ENCODE peak calls at places on chromosomes 2 and 18, in nine cellular contexts. One of them, this sample, is unnamed.

GRCh38 chr2:230498506-230499107 is 82.6 kb downstream of the SP100 start:
- DNase-seq in left lung: no peak
- DNase-seq in neural crest cell: no peak
- DNase-seq in A549: no peak
- DNase-seq in colonic mucosa: no peak
- DNase-seq in MM.1S: no peak
- DNase-seq in endodermal cell: no peak
- DNase-seq in ovary: no peak
- DNase-seq in astrocyte of the cerebellum: no peak
- DNase-seq in this sample: no peak

GRCh38 chr18:7575465-7576026 is 8.4 kb downstream of the PTPRM start:
- DNase-seq in astrocyte of the cerebellum: no peak
- DNase-seq in A549: no peak
- DNase-seq in ovary: no peak
- DNase-seq in neural crest cell: no peak
- DNase-seq in endodermal cell: no peak
- DNase-seq in MM.1S: peak
- DNase-seq in colonic mucosa: no peak
- DNase-seq in left lung: no peak
- DNase-seq in this sample: no peak

GRCh38 chr2:152730591-152731333 is 12.3 kb downstream of the ARL6IP6 start:
- DNase-seq in A549: no peak
- DNase-seq in MM.1S: peak
- DNase-seq in astrocyte of the cerebellum: no peak
- DNase-seq in left lung: no peak
- DNase-seq in neural crest cell: no peak
- DNase-seq in colonic mucosa: no peak
- DNase-seq in ovary: no peak
- DNase-seq in endodermal cell: no peak
- DNase-seq in this sample: no peak

GRCh38 chr2:104938226-104938941 is 84.5 kb downstream of the POU3F3 start:
- DNase-seq in endodermal cell: no peak
- DNase-seq in astrocyte of the cerebellum: no peak
- DNase-seq in neural crest cell: no peak
- DNase-seq in MM.1S: no peak
- DNase-seq in colonic mucosa: no peak
- DNase-seq in A549: no peak
- DNase-seq in ovary: no peak
- DNase-seq in left lung: no peak
- DNase-seq in this sample: no peak

GRCh38 chr18:29840101-29840500 is 1202.4 kb downstream of the DSC3 start:
- DNase-seq in astrocyte of the cerebellum: peak
- DNase-seq in colonic mucosa: no peak
- DNase-seq in MM.1S: no peak
- DNase-seq in A549: no peak
- DNase-seq in neural crest cell: no peak
- DNase-seq in endodermal cell: no peak
- DNase-seq in ovary: no peak
- DNase-seq in left lung: no peak
- DNase-seq in this sample: no peak

GRCh38 chr2:64862001-64862397 is 127.2 kb upstream of the SLC1A4 start:
- DNase-seq in A549: no peak
- DNase-seq in astrocyte of the cerebellum: no peak
- DNase-seq in ovary: no peak
- DNase-seq in colonic mucosa: no peak
- DNase-seq in endodermal cell: no peak
- DNase-seq in left lung: no peak
- DNase-seq in MM.1S: no peak
- DNase-seq in neural crest cell: no peak
- DNase-seq in this sample: no peak

GRCh38 chr18:3498705-3499451 is 48.9 kb downstream of the TGIF1 start:
- DNase-seq in astrocyte of the cerebellum: no peak
- DNase-seq in ovary: peak
- DNase-seq in MM.1S: no peak
- DNase-seq in neural crest cell: peak
- DNase-seq in A549: peak
- DNase-seq in left lung: no peak
- DNase-seq in colonic mucosa: peak
- DNase-seq in endodermal cell: peak
- DNase-seq in this sample: no peak

GRCh38 chr2:222572264-222572721 is 83.6 kb downstream of the FARSB start:
- DNase-seq in A549: no peak
- DNase-seq in colonic mucosa: no peak
- DNase-seq in left lung: no peak
- DNase-seq in endodermal cell: no peak
- DNase-seq in astrocyte of the cerebellum: no peak
- DNase-seq in neural crest cell: no peak
- DNase-seq in MM.1S: peak
- DNase-seq in ovary: no peak
- DNase-seq in this sample: no peak

GRCh38 chr2:241351640-241352031 is 4.4 kb upstream of the FARP2 start:
- DNase-seq in endodermal cell: no peak
- DNase-seq in ovary: no peak
- DNase-seq in MM.1S: no peak
- DNase-seq in neural crest cell: no peak
- DNase-seq in A549: no peak
- DNase-seq in left lung: no peak
- DNase-seq in colonic mucosa: no peak
- DNase-seq in astrocyte of the cerebellum: no peak
- DNase-seq in this sample: no peak

GRCh38 chr2:178047391-178047790 is 25.2 kb downstream of the PDE11A start:
- DNase-seq in neural crest cell: no peak
- DNase-seq in MM.1S: no peak
- DNase-seq in left lung: no peak
- DNase-seq in A549: no peak
- DNase-seq in endodermal cell: no peak
- DNase-seq in ovary: no peak
- DNase-seq in colonic mucosa: no peak
- DNase-seq in astrocyte of the cerebellum: no peak
- DNase-seq in this sample: no peak

GRCh38 chr2:17262854-17263253 is 255.4 kb downstream of the RAD51AP2 start:
- DNase-seq in neural crest cell: no peak
- DNase-seq in ovary: no peak
- DNase-seq in endodermal cell: no peak
- DNase-seq in A549: no peak
- DNase-seq in MM.1S: no peak
- DNase-seq in colonic mucosa: no peak
- DNase-seq in left lung: no peak
- DNase-seq in astrocyte of the cerebellum: no peak
- DNase-seq in this sample: no peak

DNA sequence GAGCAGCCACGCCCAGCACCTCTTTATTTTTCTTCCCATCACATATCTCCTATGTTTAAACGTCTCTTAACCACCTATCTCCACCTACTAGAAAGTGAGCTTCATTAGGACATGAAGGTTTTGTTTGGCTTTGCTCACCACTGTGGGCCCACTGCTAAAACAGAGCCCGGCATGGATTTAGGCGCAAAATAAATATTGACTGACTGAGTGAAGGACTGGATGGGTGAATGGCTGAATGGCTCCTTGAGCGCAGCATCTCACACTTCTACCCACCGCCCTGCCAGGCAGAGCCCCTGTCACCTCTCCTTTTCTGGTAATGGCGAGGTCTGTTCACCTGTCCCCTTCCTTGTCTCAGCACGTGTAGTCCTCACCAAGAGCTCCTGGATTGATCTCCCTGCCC is 10.1 kb downstream of the CAPG start:
- DNase-seq in MM.1S: no peak
- DNase-seq in endodermal cell: no peak
- DNase-seq in ovary: no peak
- DNase-seq in left lung: peak
- DNase-seq in neural crest cell: no peak
- DNase-seq in astrocyte of the cerebellum: no peak
- DNase-seq in A549: no peak
- DNase-seq in colonic mucosa: no peak
- DNase-seq in this sample: no peak
- TF ChIP-seq CTCF in MM.1S: no peak
- TF ChIP-seq CTCF in endodermal cell: no peak
- TF ChIP-seq CTCF in ovary: no peak
- TF ChIP-seq CTCF in left lung: no peak
- TF ChIP-seq CTCF in neural crest cell: no peak
- TF ChIP-seq CTCF in astrocyte of the cerebellum: no peak
- TF ChIP-seq CTCF in A549: no peak
- TF ChIP-seq CTCF in colonic mucosa: no peak
- TF ChIP-seq CTCF in this sample: no peak

GRCh38 chr2:44880125-44880483 is 61.4 kb upstream of the SIX3 start:
- DNase-seq in A549: no peak
- DNase-seq in endodermal cell: no peak
- DNase-seq in astrocyte of the cerebellum: no peak
- DNase-seq in left lung: no peak
- DNase-seq in neural crest cell: no peak
- DNase-seq in MM.1S: no peak
- DNase-seq in ovary: no peak
- DNase-seq in colonic mucosa: no peak
- DNase-seq in this sample: no peak

GRCh38 chr2:44877417-44877816 is 64.1 kb upstream of the SIX3 start:
- DNase-seq in astrocyte of the cerebellum: no peak
- DNase-seq in A549: no peak
- DNase-seq in left lung: no peak
- DNase-seq in neural crest cell: no peak
- DNase-seq in ovary: no peak
- DNase-seq in endodermal cell: no peak
- DNase-seq in colonic mucosa: no peak
- DNase-seq in MM.1S: no peak
- DNase-seq in this sample: no peak

GRCh38 chr2:44883356-44883755 is 58.1 kb upstream of the SIX3 start:
- DNase-seq in A549: no peak
- DNase-seq in endodermal cell: no peak
- DNase-seq in left lung: no peak
- DNase-seq in neural crest cell: no peak
- DNase-seq in astrocyte of the cerebellum: no peak
- DNase-seq in colonic mucosa: no peak
- DNase-seq in MM.1S: no peak
- DNase-seq in ovary: no peak
- DNase-seq in this sample: no peak

GRCh38 chr2:44881856-44882255 is 59.6 kb upstream of the SIX3 start:
- DNase-seq in colonic mucosa: no peak
- DNase-seq in ovary: no peak
- DNase-seq in left lung: no peak
- DNase-seq in endodermal cell: no peak
- DNase-seq in MM.1S: no peak
- DNase-seq in A549: no peak
- DNase-seq in astrocyte of the cerebellum: no peak
- DNase-seq in neural crest cell: no peak
- DNase-seq in this sample: no peak

GRCh38 chr2:44879269-44880124 is 62.0 kb upstream of the SIX3 start:
- DNase-seq in endodermal cell: no peak
- DNase-seq in A549: no peak
- DNase-seq in astrocyte of the cerebellum: no peak
- DNase-seq in ovary: no peak
- DNase-seq in left lung: no peak
- DNase-seq in neural crest cell: no peak
- DNase-seq in colonic mucosa: no peak
- DNase-seq in MM.1S: no peak
- DNase-seq in this sample: no peak
- TF ChIP-seq CTCF in endodermal cell: no peak
- TF ChIP-seq CTCF in A549: no peak
- TF ChIP-seq CTCF in astrocyte of the cerebellum: no peak
- TF ChIP-seq CTCF in ovary: no peak
- TF ChIP-seq CTCF in left lung: no peak
- TF ChIP-seq CTCF in neural crest cell: no peak
- TF ChIP-seq CTCF in colonic mucosa: no peak
- TF ChIP-seq CTCF in MM.1S: no peak
- TF ChIP-seq CTCF in this sample: no peak

DNA sequence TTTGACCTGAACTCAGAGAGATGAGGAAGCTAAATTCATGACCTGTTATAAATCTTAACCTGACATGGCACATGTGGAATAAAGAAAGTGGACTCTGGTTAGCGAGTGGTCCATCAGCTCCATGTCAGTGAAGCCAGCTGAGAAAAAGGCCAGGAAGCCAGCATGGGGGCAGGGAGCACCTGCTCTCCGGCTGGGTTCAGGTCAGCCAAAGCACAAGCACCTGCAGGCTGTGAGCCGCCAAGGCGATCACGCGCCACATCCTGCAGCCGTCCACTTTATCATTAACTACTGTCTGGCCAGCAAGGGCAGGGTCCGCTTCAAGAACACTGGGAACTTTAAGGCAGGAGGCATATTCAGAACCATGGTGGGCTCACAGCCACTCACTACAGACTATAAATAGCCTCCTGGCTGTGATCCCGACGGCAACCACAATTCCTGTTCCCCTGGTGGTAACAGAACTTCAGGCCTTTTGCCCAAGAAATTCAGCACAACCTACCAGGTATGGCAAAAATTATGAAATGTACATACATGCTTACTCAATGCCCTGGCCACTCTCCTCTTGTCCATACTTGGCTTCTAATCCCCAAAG is 35.5 kb downstream of the ACVR1 start:
- DNase-seq in ovary: peak
- DNase-seq in A549: no peak
- DNase-seq in endodermal cell: no peak
- DNase-seq in left lung: peak
- DNase-seq in astrocyte of the cerebellum: peak
- DNase-seq in colonic mucosa: no peak
- DNase-seq in neural crest cell: no peak
- DNase-seq in MM.1S: no peak
- DNase-seq in this sample: no peak
- TF ChIP-seq CTCF in ovary: no peak
- TF ChIP-seq CTCF in A549: no peak
- TF ChIP-seq CTCF in endodermal cell: peak
- TF ChIP-seq CTCF in left lung: no peak
- TF ChIP-seq CTCF in astrocyte of the cerebellum: peak
- TF ChIP-seq CTCF in colonic mucosa: no peak
- TF ChIP-seq CTCF in neural crest cell: peak
- TF ChIP-seq CTCF in MM.1S: no peak
- TF ChIP-seq CTCF in this sample: peak

GRCh38 chr2:80259292-80259691 is 45.3 kb downstream of the LRRTM1 start:
- DNase-seq in left lung: no peak
- DNase-seq in astrocyte of the cerebellum: no peak
- DNase-seq in endodermal cell: no peak
- DNase-seq in A549: no peak
- DNase-seq in colonic mucosa: no peak
- DNase-seq in neural crest cell: no peak
- DNase-seq in MM.1S: no peak
- DNase-seq in ovary: no peak
- DNase-seq in this sample: no peak

GRCh38 chr2:80258321-80258720 is 46.2 kb downstream of the LRRTM1 start:
- DNase-seq in ovary: no peak
- DNase-seq in astrocyte of the cerebellum: no peak
- DNase-seq in neural crest cell: no peak
- DNase-seq in left lung: no peak
- DNase-seq in endodermal cell: no peak
- DNase-seq in A549: no peak
- DNase-seq in colonic mucosa: no peak
- DNase-seq in MM.1S: no peak
- DNase-seq in this sample: no peak

GRCh38 chr2:80252294-80252986 is 52.1 kb downstream of the LRRTM1 start:
- DNase-seq in left lung: no peak
- DNase-seq in A549: no peak
- DNase-seq in astrocyte of the cerebellum: no peak
- DNase-seq in colonic mucosa: no peak
- DNase-seq in neural crest cell: no peak
- DNase-seq in MM.1S: no peak
- DNase-seq in endodermal cell: no peak
- DNase-seq in ovary: no peak
- DNase-seq in this sample: no peak

GRCh38 chr2:80258793-80259192 is 45.8 kb downstream of the LRRTM1 start:
- DNase-seq in endodermal cell: no peak
- DNase-seq in ovary: no peak
- DNase-seq in left lung: no peak
- DNase-seq in A549: no peak
- DNase-seq in colonic mucosa: no peak
- DNase-seq in astrocyte of the cerebellum: no peak
- DNase-seq in MM.1S: no peak
- DNase-seq in neural crest cell: no peak
- DNase-seq in this sample: no peak

GRCh38 chr2:80256396-80257167 is 48.0 kb downstream of the LRRTM1 start:
- DNase-seq in neural crest cell: no peak
- DNase-seq in A549: no peak
- DNase-seq in colonic mucosa: no peak
- DNase-seq in ovary: no peak
- DNase-seq in endodermal cell: peak
- DNase-seq in left lung: no peak
- DNase-seq in astrocyte of the cerebellum: peak
- DNase-seq in MM.1S: no peak
- DNase-seq in this sample: no peak
- TF ChIP-seq CTCF in neural crest cell: peak
- TF ChIP-seq CTCF in A549: no peak
- TF ChIP-seq CTCF in colonic mucosa: no peak
- TF ChIP-seq CTCF in ovary: no peak
- TF ChIP-seq CTCF in endodermal cell: peak
- TF ChIP-seq CTCF in left lung: no peak
- TF ChIP-seq CTCF in astrocyte of the cerebellum: peak
- TF ChIP-seq CTCF in MM.1S: peak
- TF ChIP-seq CTCF in this sample: peak

This sample was measured in AG04450.